ENCODE peak calls at places on chromosome 5, in seven cellular contexts. V is AG04450; U is left cardiac atrium; J is NCI-H1048; C is activated T-helper 1 cell treated with anti-CD3 and anti-CD28 coated beads, Interleukin-12 subunit alpha, Interleukin-12 subunit beta, Interleukin-2, Interleukin-4 antibody, amounts not matched to agents 30 ng/mL and 10 ng/mL and 1 ng/mL, durations not matched to agents 14 hours and 24 hours and 36 hours; I is T follicular helper cell; K is prostate gland. G is an unnamed sample.

GRCh38 chr5:173258466-173258865 is 23.5 kb upstream of the NKX2-5 start:
- DNase-seq in V (no peak), U (no peak), J (no peak), C (no peak), I (no peak), K (no peak), G (no peak)

GRCh38 chr5:72204946-72205345 is 97.7 kb downstream of the MAP1B start:
- DNase-seq in V (no peak), U (no peak), J (no peak), C (no peak), I (no peak), K (no peak), G (no peak)

GRCh38 chr5:181261320-181262085 is 560 bp upstream of the TRIM52 start:
- DNase-seq in V (no peak), U (peak), J (no peak), C (peak), I (peak), K (peak), G (peak)

GRCh38 chr5:43515678-43516048 is 715 bp upstream of the C5orf34 start:
- DNase-seq in V (no peak), U (no peak), J (no peak), C (no peak), I (no peak), K (no peak), G (no peak)

GRCh38 chr5:102152906-102153787 is 142.9 kb downstream of the SLCO4C1 start:
- DNase-seq in V (no peak), U (no peak), J (peak), C (no peak), I (no peak), K (no peak), G (no peak)

GRCh38 chr5:180692426-180692825 is 43.0 kb upstream of the FLT4 start:
- DNase-seq in V (no peak), U (no peak), J (no peak), C (no peak), I (no peak), K (no peak), G (no peak)

GRCh38 chr5:168123853-168124528 is 167.5 kb upstream of the WWC1 start:
- DNase-seq in V (no peak), U (no peak), J (no peak), C (no peak), I (no peak), K (no peak), G (no peak)

GRCh38 chr5:5678909-5679308 is 256.4 kb downstream of the ICE1 start:
- DNase-seq in V (no peak), U (peak), J (no peak), C (no peak), I (no peak), K (no peak), G (no peak)

GRCh38 chr5:159773062-159773924 is 143.0 kb upstream of the ADRA1B start:
- DNase-seq in V (peak), U (peak), J (no peak), C (peak), I (no peak), K (peak), G (peak)

GRCh38 chr5:14445581-14446290 is 135.9 kb upstream of the OTULINL start:
- DNase-seq in V (no peak), U (no peak), J (no peak), C (no peak), I (no peak), K (no peak), G (no peak)

GRCh38 chr5:81971086-81971693 is 633 bp upstream of the ATG10 start:
- DNase-seq in V (no peak), U (no peak), J (no peak), C (peak), I (no peak), K (no peak), G (peak)

GRCh38 chr5:78667461-78668103 is 19.0 kb upstream of the LHFPL2 start:
- DNase-seq in V (no peak), U (no peak), J (no peak), C (no peak), I (no peak), K (no peak), G (no peak)

GRCh38 chr5:132704875-132705274 is 31.1 kb downstream of the IL4 start:
- DNase-seq in V (no peak), U (no peak), J (no peak), C (no peak), I (no peak), K (no peak), G (no peak)

GRCh38 chr5:14244721-14245518 is 101.8 kb downstream of the TRIO start:
- DNase-seq in V (no peak), U (no peak), J (no peak), C (no peak), I (no peak), K (no peak), G (no peak)

GRCh38 chr5:1840741-1841521 is 39.7 kb downstream of the NDUFS6 start:
- DNase-seq in V (no peak), U (peak), J (no peak), C (no peak), I (no peak), K (no peak), G (no peak)

GRCh38 chr5:77806213-77806843 is 30.2 kb upstream of the TBCA start:
- DNase-seq in V (no peak), U (no peak), J (no peak), C (no peak), I (no peak), K (no peak), G (no peak)

GRCh38 chr5:32100230-32100629 is 73.9 kb downstream of the GOLPH3 start:
- DNase-seq in V (no peak), U (no peak), J (no peak), C (no peak), I (no peak), K (no peak), G (no peak)

GRCh38 chr5:178123987-178124925 is 6.6 kb upstream of the RMND5B start:
- DNase-seq in V (no peak), U (no peak), J (no peak), C (no peak), I (no peak), K (peak), G (no peak)

GRCh38 chr5:6583049-6583880 is 49.6 kb downstream of the NSUN2 start:
- DNase-seq in V (no peak), U (peak), J (no peak), C (peak), I (no peak), K (peak), G (no peak)

GRCh38 chr5:29367176-29367833 is 1826.2 kb upstream of the CDH6 start:
- DNase-seq in V (no peak), U (no peak), J (no peak), C (no peak), I (no peak), K (no peak), G (no peak)

GRCh38 chr5:54211912-54212311 is 98.5 kb downstream of the ARL15 start:
- DNase-seq in V (no peak), U (no peak), J (no peak), C (no peak), I (no peak), K (no peak), G (no peak)

GRCh38 chr5:138716456-138716924 is 36.7 kb upstream of the CTNNA1 start:
- DNase-seq in V (no peak), U (no peak), J (no peak), C (no peak), I (no peak), K (peak), G (no peak)

GRCh38 chr5:91366571-91366970 is 16.5 kb downstream of the ARRDC3 start:
- DNase-seq in V (no peak), U (no peak), J (no peak), C (no peak), I (no peak), K (no peak), G (no peak)

GRCh38 chr5:81767938-81768337 is 17.0 kb upstream of the SSBP2 start:
- DNase-seq in V (no peak), U (no peak), J (no peak), C (no peak), I (no peak), K (no peak), G (no peak)

GRCh38 chr5:150121448-150122157 is 34.0 kb downstream of the PDGFRB start:
- DNase-seq in V (no peak), U (no peak), J (no peak), C (no peak), I (no peak), K (no peak), G (no peak)

GRCh38 chr5:175377816-175378215 is 66.2 kb downstream of the DRD1 start:
- DNase-seq in V (no peak), U (no peak), J (no peak), C (no peak), I (no peak), K (no peak), G (no peak)

GRCh38 chr5:78295035-78295961 is 800 bp upstream of the AP3B1 start:
- DNase-seq in V (no peak), U (peak), J (no peak), C (peak), I (peak), K (peak), G (peak)

GRCh38 chr5:116272281-116272941 is 187.6 kb downstream of the COMMD10 start:
- DNase-seq in V (no peak), U (no peak), J (no peak), C (no peak), I (no peak), K (no peak), G (no peak)